ENCODE peak calls at places on chromosome X, in seven cellular contexts. J is K562, V is left lung, A is psoas muscle, H is right atrium auricular region, X is endodermal cell, I is lung. Y is an unnamed sample.

GRCh38 chrX:65674351-65674893 is 7.0 kb downstream of the MSN start:
- DNase-seq in V (no peak), X (no peak), A (no peak), H (no peak), I (no peak), J (no peak), Y (no peak)

GRCh38 chrX:111646515-111646914 is 34.5 kb upstream of the ALG13 start:
- DNase-seq in H (no peak), X (no peak), J (no peak), A (no peak), I (no peak), V (no peak), Y (no peak)

GRCh38 chrX:101619336-101619735 is 1.5 kb upstream of the ARMCX6 start:
- DNase-seq in V (no peak), A (no peak), I (no peak), X (peak), J (peak), H (no peak), Y (no peak)

GRCh38 chrX:26845051-26845450 is 618.1 kb downstream of the PPP4R3C start:
- DNase-seq in H (no peak), J (no peak), I (no peak), A (no peak), V (no peak), X (no peak), Y (no peak)

GRCh38 chrX:132071260-132071659 is 48.2 kb downstream of the STK26 start:
- DNase-seq in A (no peak), J (no peak), I (no peak), V (no peak), X (no peak), H (no peak), Y (no peak)

GRCh38 chrX:8738588-8739189 is 6.8 kb upstream of the ANOS1 start:
- DNase-seq in J (peak), X (peak), I (peak), H (no peak), V (no peak), A (no peak), Y (no peak)

GRCh38 chrX:135625995-135626394 is 87.4 kb upstream of the CT45A1 start:
- DNase-seq in A (no peak), H (no peak), V (no peak), J (peak), I (no peak), X (peak), Y (no peak)

GRCh38 chrX:2500681-2501151 is at the start of the genes DHRSX and ZBED1:
- DNase-seq in A (peak), I (no peak), J (peak), V (peak), X (peak), H (no peak), Y (peak)

GRCh38 chrX:150643271-150643670 is 49.9 kb upstream of the MTMR1 start:
- DNase-seq in X (no peak), H (no peak), I (no peak), V (no peak), J (no peak), A (no peak), Y (no peak)

GRCh38 chrX:19698125-19698524 is 182.8 kb upstream of the MAP3K15 start:
- DNase-seq in J (no peak), H (no peak), A (no peak), I (peak), V (no peak), X (no peak), Y (no peak)
- H3K27ac ChIP-seq in J (no peak), H (no peak), A (no peak), I (no peak), V (no peak), X (no peak), Y (no peak)

GRCh38 chrX:115892056-115892708 is 278.4 kb upstream of the AGTR2 start:
- DNase-seq in V (no peak), A (peak), H (no peak), I (peak), J (no peak), X (no peak), Y (no peak)
- H3K4me3 ChIP-seq in V (no peak), A (peak), H (peak), I (no peak), J (no peak), X (no peak), Y (no peak)

DNA sequence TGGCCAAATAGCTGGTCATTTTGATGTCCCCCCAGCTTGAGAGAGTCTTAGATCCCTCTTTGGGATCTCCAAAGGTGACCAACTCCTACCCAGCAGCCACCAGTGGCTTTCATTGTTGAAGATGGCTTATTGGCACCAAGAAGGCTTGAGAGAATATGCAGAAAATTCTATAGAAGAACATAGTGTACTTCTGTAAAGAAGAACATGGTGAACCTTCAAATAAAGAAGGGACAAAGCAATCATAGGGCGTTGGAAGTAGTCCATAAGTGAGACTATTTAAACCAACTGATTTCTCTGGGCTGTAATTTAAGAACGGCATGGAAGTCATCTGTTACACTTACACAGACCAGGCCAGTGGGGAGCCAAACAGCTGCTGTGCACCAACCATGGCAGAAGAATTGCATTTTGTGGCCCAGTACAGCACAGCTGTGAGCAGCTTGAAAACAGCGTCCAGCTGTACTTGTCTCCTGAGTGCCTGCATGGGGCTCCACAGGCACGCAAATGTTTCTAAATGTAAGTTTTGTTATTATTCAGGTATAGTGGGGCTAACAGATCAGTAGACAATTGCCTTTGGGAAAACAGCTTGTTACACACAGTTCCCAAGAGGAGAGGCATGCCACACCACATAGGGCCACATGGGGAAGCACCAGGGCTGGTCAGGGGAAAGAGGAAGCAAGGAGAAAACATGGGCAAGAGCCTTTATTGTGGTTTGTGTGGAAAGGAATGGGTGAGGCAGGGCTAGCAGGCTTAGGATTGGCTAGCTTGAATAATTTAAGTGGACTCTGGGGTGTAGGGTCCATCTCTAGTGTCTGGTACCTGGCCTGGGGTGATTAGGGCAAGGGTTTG is 125.0 kb downstream of the ARHGAP6 start:
- DNase-seq in X (peak), J (no peak), A (peak), V (no peak), H (no peak), I (no peak), Y (no peak)
- TF ChIP-seq CTCF in X (peak), J (no peak), A (peak), V (peak), H (no peak), I (no peak), Y (no peak)

DNA sequence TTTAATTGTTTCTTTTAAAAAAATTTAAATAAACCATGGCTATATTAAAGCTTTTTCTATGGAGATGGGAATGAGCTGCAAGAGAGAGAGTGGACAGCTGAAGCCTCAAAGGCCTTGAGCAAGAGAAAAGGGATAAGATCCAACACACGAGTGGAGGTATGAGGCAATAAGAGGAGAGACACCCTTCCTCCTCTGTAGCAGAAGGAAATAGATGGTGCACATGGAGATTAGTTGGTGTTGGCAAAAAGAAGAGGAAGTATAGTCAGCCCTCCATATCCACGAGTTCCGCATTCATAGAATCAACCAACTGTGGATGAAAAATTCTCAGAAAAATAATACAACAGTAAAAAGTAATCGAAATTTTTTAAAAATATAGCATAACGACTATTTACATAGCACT is 3.2 kb downstream of the CXorf38 start:
- DNase-seq in J (peak), H (no peak), X (no peak), A (no peak), V (no peak), I (no peak), Y (no peak)
- H3K27ac ChIP-seq in J (peak), H (peak), X (no peak), A (peak), V (peak), I (no peak), Y (peak)

DNA sequence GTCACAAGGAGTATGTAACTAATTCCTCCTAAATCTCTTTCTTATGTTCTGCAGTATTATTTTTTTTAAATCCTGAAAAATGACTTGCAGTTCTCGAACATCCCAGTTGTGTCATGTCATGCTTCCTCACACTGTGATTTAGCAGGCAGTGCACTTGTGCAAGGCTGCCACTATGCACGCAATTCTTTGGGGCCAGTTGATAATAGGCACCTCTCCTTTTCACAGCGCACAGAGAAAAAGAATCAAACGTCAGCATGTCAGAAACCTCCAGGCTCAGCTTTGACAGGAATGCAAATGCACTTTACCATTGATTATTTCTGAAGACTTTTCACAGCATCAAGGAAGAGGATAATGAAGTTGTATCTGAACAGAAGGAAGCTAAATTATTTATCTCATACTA is 62.9 kb downstream of the FGF13 start:
- DNase-seq in H (no peak), X (no peak), A (no peak), V (no peak), I (no peak), J (no peak), Y (no peak)
- H3K4me3 ChIP-seq in H (no peak), X (no peak), A (no peak), V (no peak), I (no peak), J (no peak), Y (no peak)

GRCh38 chrX:153573999-153574398 is 24.9 kb downstream of the CCNQ start:
- DNase-seq in X (peak), H (no peak), J (peak), V (no peak), I (no peak), A (no peak), Y (no peak)
- TF ChIP-seq CTCF in X (peak), H (no peak), J (peak), V (no peak), I (no peak), A (no peak), Y (no peak)

GRCh38 chrX:55908685-55909212 is 191.2 kb downstream of the RRAGB start:
- DNase-seq in A (no peak), H (no peak), I (no peak), J (no peak), X (peak), V (no peak), Y (no peak)

DNA sequence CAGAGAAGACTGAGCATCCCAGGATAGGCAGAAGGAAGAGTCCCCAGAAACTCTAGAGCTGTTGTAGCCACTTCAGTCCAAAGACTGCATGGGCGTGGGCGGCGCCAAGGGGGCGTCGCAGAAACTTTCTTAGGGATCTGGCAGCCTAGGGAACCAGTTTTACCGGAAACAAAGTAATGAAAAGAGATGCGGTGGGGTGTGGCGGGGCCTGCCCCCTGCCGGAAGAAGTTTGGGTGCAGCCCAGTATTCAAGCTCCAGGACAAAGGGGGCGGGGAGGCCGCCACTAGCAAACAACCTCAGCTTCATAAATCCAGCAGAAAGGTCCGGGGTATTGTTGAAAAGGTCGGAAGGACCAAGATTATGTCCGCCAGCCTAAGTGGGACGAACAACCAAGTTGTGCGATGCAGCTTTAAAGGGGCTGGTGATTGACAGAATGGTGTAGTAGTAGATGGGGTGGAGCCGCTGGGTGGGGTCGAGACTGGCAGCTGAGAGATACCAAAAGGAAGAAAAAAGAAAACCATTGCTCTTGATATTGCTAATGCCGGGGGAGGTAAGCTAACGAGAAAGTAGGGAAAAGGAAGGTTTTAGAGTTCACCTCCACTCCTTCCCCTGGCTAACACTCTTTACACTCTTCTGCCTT is 190.5 kb downstream of the RRAGB start:
- DNase-seq in H (peak), X (peak), V (peak), J (peak), I (peak), A (peak), Y (no peak)
- H3K27ac ChIP-seq in H (peak), X (no peak), V (peak), J (no peak), I (peak), A (no peak), Y (peak)

GRCh38 chrX:151694661-151695582 is at the start of gene PRRG3:
- DNase-seq in A (no peak), X (peak), V (no peak), I (no peak), H (no peak), J (no peak), Y (no peak)
- H3K4me3 ChIP-seq in A (peak), X (peak), V (no peak), I (no peak), H (peak), J (no peak), Y (peak)

DNA sequence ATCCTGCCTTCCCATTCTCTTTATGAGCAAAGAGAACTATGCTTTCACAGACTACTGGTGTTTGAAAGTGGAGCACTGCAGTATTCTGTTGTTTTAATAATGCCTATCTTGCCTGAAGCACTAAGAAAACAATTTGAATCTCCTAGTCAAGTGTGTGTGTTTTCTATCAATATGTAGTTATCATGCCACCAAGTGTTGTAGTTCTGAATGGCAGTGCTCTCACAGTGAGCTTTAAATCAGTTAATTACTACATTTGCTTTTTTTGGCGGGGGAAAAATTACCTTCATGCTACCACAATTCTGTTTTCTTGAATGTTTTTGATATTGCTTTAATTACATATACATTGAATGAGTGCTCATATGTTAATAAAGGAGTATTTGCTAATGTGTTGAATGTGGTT is 143.6 kb upstream of the FAM47A start:
- DNase-seq in H (no peak), A (no peak), I (no peak), X (no peak), V (no peak), J (no peak), Y (no peak)
- TF ChIP-seq CTCF in H (no peak), A (no peak), I (no peak), X (peak), V (no peak), J (no peak), Y (peak)

GRCh38 chrX:41559235-41559634 is 112.1 kb downstream of the NYX start:
- DNase-seq in H (no peak), X (no peak), I (no peak), V (no peak), J (no peak), A (no peak), Y (no peak)

GRCh38 chrX:41559662-41560061 is 112.5 kb downstream of the NYX start:
- DNase-seq in X (no peak), V (no peak), A (no peak), I (no peak), J (peak), H (no peak), Y (no peak)

GRCh38 chrX:41561045-41561444 is 113.9 kb downstream of the NYX start:
- DNase-seq in X (no peak), J (peak), I (no peak), V (no peak), H (no peak), A (no peak), Y (no peak)

GRCh38 chrX:41558531-41558930 is 111.4 kb downstream of the NYX start:
- DNase-seq in H (no peak), V (no peak), X (no peak), J (peak), A (no peak), I (no peak), Y (no peak)

DNA sequence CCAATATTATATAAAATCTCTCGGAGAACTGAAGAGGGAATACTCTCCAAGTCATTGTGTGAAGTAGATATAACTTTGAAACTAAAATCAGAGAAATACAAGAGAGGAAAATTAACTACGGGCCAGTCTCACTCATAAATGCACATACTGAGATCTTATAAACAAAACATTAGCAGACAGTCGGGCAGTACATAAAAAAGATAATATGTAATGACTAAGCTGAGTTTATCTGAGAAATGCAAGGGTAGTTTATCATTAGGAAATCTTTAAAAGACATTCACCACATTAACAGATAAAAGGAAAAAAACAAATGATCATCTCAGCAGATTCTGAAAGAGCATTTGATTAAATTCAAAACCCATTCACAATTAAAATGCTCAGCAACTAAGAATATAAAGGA is 116.7 kb downstream of the NYX start:
- DNase-seq in H (no peak), I (no peak), A (no peak), J (no peak), X (no peak), V (no peak), Y (no peak)
- H3K27ac ChIP-seq in H (no peak), I (no peak), A (no peak), J (no peak), X (no peak), V (no peak), Y (no peak)

Y was measured in dorsolateral prefrontal cortex.